ENCODE peak calls at places on chromosomes 6 and 20, in five cellular contexts. One of them, this sample, is unnamed.

GRCh38 chr6:129733290-129733689 is 23.3 kb upstream of the ARHGAP18 start:
- DNase-seq in neural crest cell: no peak
- DNase-seq in heart right ventricle: no peak
- DNase-seq in heart left ventricle: no peak
- DNase-seq in fibroblast of the aortic adventitia: no peak
- DNase-seq in this sample: no peak

GRCh38 chr6:30644769-30645168 is 2.2 kb upstream of the C6orf136 start:
- DNase-seq in fibroblast of the aortic adventitia: no peak
- DNase-seq in neural crest cell: no peak
- DNase-seq in heart left ventricle: no peak
- DNase-seq in heart right ventricle: no peak
- DNase-seq in this sample: no peak

GRCh38 chr6:89508755-89509563 is 76.0 kb downstream of the ANKRD6 start:
- DNase-seq in heart right ventricle: no peak
- DNase-seq in fibroblast of the aortic adventitia: peak
- DNase-seq in heart left ventricle: no peak
- DNase-seq in neural crest cell: no peak
- DNase-seq in this sample: no peak

GRCh38 chr6:71279740-71280139 is 8.9 kb upstream of the OGFRL1 start:
- DNase-seq in heart left ventricle: no peak
- DNase-seq in heart right ventricle: no peak
- DNase-seq in fibroblast of the aortic adventitia: no peak
- DNase-seq in neural crest cell: no peak
- DNase-seq in this sample: no peak

GRCh38 chr6:2793491-2794151 is 28.4 kb downstream of the WRNIP1 start:
- DNase-seq in heart left ventricle: no peak
- DNase-seq in fibroblast of the aortic adventitia: no peak
- DNase-seq in heart right ventricle: no peak
- DNase-seq in neural crest cell: no peak
- DNase-seq in this sample: peak

GRCh38 chr6:119283214-119283613 is 66.3 kb downstream of the MAN1A1 start:
- DNase-seq in heart left ventricle: no peak
- DNase-seq in heart right ventricle: no peak
- DNase-seq in fibroblast of the aortic adventitia: no peak
- DNase-seq in neural crest cell: no peak
- DNase-seq in this sample: peak

GRCh38 chr6:30127238-30128093 is 8.5 kb upstream of the TRIM40 start:
- DNase-seq in fibroblast of the aortic adventitia: no peak
- DNase-seq in heart left ventricle: no peak
- DNase-seq in heart right ventricle: no peak
- DNase-seq in neural crest cell: no peak
- DNase-seq in this sample: no peak

GRCh38 chr20:37309941-37310590 is 20.6 kb downstream of the MANBAL start:
- DNase-seq in neural crest cell: no peak
- DNase-seq in fibroblast of the aortic adventitia: no peak
- DNase-seq in heart right ventricle: no peak
- DNase-seq in heart left ventricle: no peak
- DNase-seq in this sample: no peak

GRCh38 chr6:1553562-1554088 is 56.1 kb upstream of the FOXC1 start:
- DNase-seq in heart left ventricle: no peak
- DNase-seq in heart right ventricle: no peak
- DNase-seq in neural crest cell: no peak
- DNase-seq in fibroblast of the aortic adventitia: no peak
- DNase-seq in this sample: no peak

GRCh38 chr6:112683926-112684325 is 336.8 kb downstream of the RFPL4B start:
- DNase-seq in fibroblast of the aortic adventitia: peak
- DNase-seq in neural crest cell: no peak
- DNase-seq in heart right ventricle: no peak
- DNase-seq in heart left ventricle: no peak
- DNase-seq in this sample: peak

GRCh38 chr6:56911847-56912246 is 43.1 kb upstream of the BEND6 start:
- DNase-seq in fibroblast of the aortic adventitia: peak
- DNase-seq in neural crest cell: no peak
- DNase-seq in heart left ventricle: no peak
- DNase-seq in heart right ventricle: no peak
- DNase-seq in this sample: peak

GRCh38 chr6:150492507-150492906 is 107.2 kb upstream of the PLEKHG1 start:
- DNase-seq in heart right ventricle: no peak
- DNase-seq in heart left ventricle: no peak
- DNase-seq in fibroblast of the aortic adventitia: no peak
- DNase-seq in neural crest cell: no peak
- DNase-seq in this sample: no peak

GRCh38 chr6:27650620-27651370 is 177.9 kb upstream of the ZNF184 start:
- DNase-seq in heart right ventricle: no peak
- DNase-seq in heart left ventricle: no peak
- DNase-seq in neural crest cell: peak
- DNase-seq in fibroblast of the aortic adventitia: peak
- DNase-seq in this sample: peak

GRCh38 chr20:14441201-14441600 is 103.8 kb upstream of the FLRT3 start:
- DNase-seq in heart right ventricle: no peak
- DNase-seq in neural crest cell: no peak
- DNase-seq in heart left ventricle: no peak
- DNase-seq in fibroblast of the aortic adventitia: peak
- DNase-seq in this sample: peak

GRCh38 chr20:54648421-54649142 is 173.2 kb downstream of the DOK5 start:
- DNase-seq in neural crest cell: no peak
- DNase-seq in heart left ventricle: no peak
- DNase-seq in fibroblast of the aortic adventitia: no peak
- DNase-seq in heart right ventricle: no peak
- DNase-seq in this sample: no peak

GRCh38 chr6:132136976-132137375 is 185.8 kb upstream of the CCN2 start:
- DNase-seq in fibroblast of the aortic adventitia: peak
- DNase-seq in neural crest cell: no peak
- DNase-seq in heart left ventricle: no peak
- DNase-seq in heart right ventricle: no peak
- DNase-seq in this sample: peak

GRCh38 chr6:126804255-126805064 is 314.0 kb upstream of the RSPO3 start:
- DNase-seq in heart left ventricle: peak
- DNase-seq in fibroblast of the aortic adventitia: peak
- DNase-seq in neural crest cell: peak
- DNase-seq in heart right ventricle: no peak
- DNase-seq in this sample: peak

GRCh38 chr20:46000571-46001145 is 8.1 kb upstream of the MMP9 start:
- DNase-seq in heart right ventricle: no peak
- DNase-seq in heart left ventricle: no peak
- DNase-seq in fibroblast of the aortic adventitia: no peak
- DNase-seq in neural crest cell: no peak
- DNase-seq in this sample: no peak

GRCh38 chr6:149680490-149680889 is 32.0 kb upstream of the KATNA1 start:
- DNase-seq in heart right ventricle: no peak
- DNase-seq in heart left ventricle: no peak
- DNase-seq in neural crest cell: no peak
- DNase-seq in fibroblast of the aortic adventitia: no peak
- DNase-seq in this sample: no peak

GRCh38 chr6:111673871-111674270 is 68.2 kb upstream of the TRAF3IP2 start:
- DNase-seq in neural crest cell: no peak
- DNase-seq in heart left ventricle: no peak
- DNase-seq in heart right ventricle: no peak
- DNase-seq in fibroblast of the aortic adventitia: no peak
- DNase-seq in this sample: no peak

GRCh38 chr6:34206726-34207125 is 29.9 kb upstream of the HMGA1 start:
- DNase-seq in heart right ventricle: no peak
- DNase-seq in heart left ventricle: no peak
- DNase-seq in neural crest cell: no peak
- DNase-seq in fibroblast of the aortic adventitia: no peak
- DNase-seq in this sample: no peak

GRCh38 chr6:70219943-70220613 is 82.8 kb downstream of the COL9A1 start:
- DNase-seq in heart right ventricle: no peak
- DNase-seq in fibroblast of the aortic adventitia: no peak
- DNase-seq in heart left ventricle: no peak
- DNase-seq in neural crest cell: no peak
- DNase-seq in this sample: no peak

GRCh38 chr20:3590164-3590563 is 73.0 kb downstream of the GFRA4 start:
- DNase-seq in heart right ventricle: no peak
- DNase-seq in heart left ventricle: no peak
- DNase-seq in neural crest cell: no peak
- DNase-seq in fibroblast of the aortic adventitia: no peak
- DNase-seq in this sample: no peak

GRCh38 chr6:32666420-32667300 is at the start of gene HLA-DQB1:
- DNase-seq in neural crest cell: peak
- DNase-seq in fibroblast of the aortic adventitia: no peak
- DNase-seq in heart left ventricle: no peak
- DNase-seq in heart right ventricle: no peak
- DNase-seq in this sample: peak

GRCh38 chr6:32845381-32845884 is 1.6 kb upstream of the PSMB8 start:
- DNase-seq in neural crest cell: no peak
- DNase-seq in fibroblast of the aortic adventitia: no peak
- DNase-seq in heart left ventricle: peak
- DNase-seq in heart right ventricle: no peak
- DNase-seq in this sample: no peak

GRCh38 chr20:41308290-41308691 is 9.2 kb downstream of the ZHX3 start:
- DNase-seq in fibroblast of the aortic adventitia: peak
- DNase-seq in heart left ventricle: no peak
- DNase-seq in heart right ventricle: no peak
- DNase-seq in neural crest cell: no peak
- DNase-seq in this sample: peak

GRCh38 chr6:169845426-169846285 is 94.2 kb downstream of the ERMARD start:
- DNase-seq in heart right ventricle: no peak
- DNase-seq in heart left ventricle: peak
- DNase-seq in neural crest cell: no peak
- DNase-seq in fibroblast of the aortic adventitia: no peak
- DNase-seq in this sample: no peak

GRCh38 chr6:169848946-169849345 is 97.5 kb downstream of the ERMARD start:
- DNase-seq in neural crest cell: no peak
- DNase-seq in fibroblast of the aortic adventitia: no peak
- DNase-seq in heart left ventricle: no peak
- DNase-seq in heart right ventricle: no peak
- DNase-seq in this sample: no peak

GRCh38 chr6:169847773-169848380 is 96.5 kb downstream of the ERMARD start:
- DNase-seq in heart right ventricle: no peak
- DNase-seq in fibroblast of the aortic adventitia: no peak
- DNase-seq in heart left ventricle: peak
- DNase-seq in neural crest cell: no peak
- DNase-seq in this sample: no peak

GRCh38 chr6:169846286-169847056 is 95.0 kb downstream of the ERMARD start:
- DNase-seq in heart left ventricle: peak
- DNase-seq in heart right ventricle: no peak
- DNase-seq in neural crest cell: no peak
- DNase-seq in fibroblast of the aortic adventitia: no peak
- DNase-seq in this sample: no peak

GRCh38 chr6:169847141-169847674 is 95.8 kb downstream of the ERMARD start:
- DNase-seq in fibroblast of the aortic adventitia: no peak
- DNase-seq in heart left ventricle: peak
- DNase-seq in neural crest cell: no peak
- DNase-seq in heart right ventricle: no peak
- DNase-seq in this sample: no peak
- TF ChIP-seq CTCF in fibroblast of the aortic adventitia: no peak
- TF ChIP-seq CTCF in heart left ventricle: no peak
- TF ChIP-seq CTCF in neural crest cell: no peak
- TF ChIP-seq CTCF in heart right ventricle: no peak
- TF ChIP-seq CTCF in this sample: no peak

DNA sequence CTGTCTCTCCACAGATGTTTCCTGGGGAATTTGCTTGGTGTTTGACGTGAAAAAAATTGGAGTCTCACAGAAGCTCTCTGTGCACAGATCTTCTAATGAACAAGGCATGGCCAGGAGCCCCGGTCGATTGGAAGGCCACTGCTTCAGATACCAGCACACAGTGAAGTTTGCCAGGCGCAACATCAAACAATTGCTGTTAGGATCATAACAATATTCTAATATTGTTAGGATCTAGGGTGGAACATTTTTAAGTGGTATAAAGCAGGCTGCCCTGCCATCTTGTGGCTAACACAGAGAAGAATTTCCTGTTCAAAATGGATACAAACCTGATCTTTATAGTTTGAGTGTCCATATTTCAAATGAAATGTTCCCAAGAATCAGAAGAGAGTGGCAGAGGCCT is 64.1 kb downstream of the C6orf118 start:
- DNase-seq in neural crest cell: no peak
- DNase-seq in fibroblast of the aortic adventitia: peak
- DNase-seq in heart left ventricle: no peak
- DNase-seq in heart right ventricle: no peak
- DNase-seq in this sample: peak
- TF ChIP-seq CTCF in neural crest cell: peak
- TF ChIP-seq CTCF in fibroblast of the aortic adventitia: peak
- TF ChIP-seq CTCF in heart left ventricle: peak
- TF ChIP-seq CTCF in heart right ventricle: no peak
- TF ChIP-seq CTCF in this sample: peak

GRCh38 chr6:143194095-143194589 is 133.5 kb downstream of the AIG1 start:
- DNase-seq in heart left ventricle: no peak
- DNase-seq in neural crest cell: no peak
- DNase-seq in fibroblast of the aortic adventitia: no peak
- DNase-seq in heart right ventricle: no peak
- DNase-seq in this sample: no peak
- TF ChIP-seq CTCF in heart left ventricle: no peak
- TF ChIP-seq CTCF in neural crest cell: no peak
- TF ChIP-seq CTCF in fibroblast of the aortic adventitia: no peak
- TF ChIP-seq CTCF in heart right ventricle: no peak
- TF ChIP-seq CTCF in this sample: no peak

DNA sequence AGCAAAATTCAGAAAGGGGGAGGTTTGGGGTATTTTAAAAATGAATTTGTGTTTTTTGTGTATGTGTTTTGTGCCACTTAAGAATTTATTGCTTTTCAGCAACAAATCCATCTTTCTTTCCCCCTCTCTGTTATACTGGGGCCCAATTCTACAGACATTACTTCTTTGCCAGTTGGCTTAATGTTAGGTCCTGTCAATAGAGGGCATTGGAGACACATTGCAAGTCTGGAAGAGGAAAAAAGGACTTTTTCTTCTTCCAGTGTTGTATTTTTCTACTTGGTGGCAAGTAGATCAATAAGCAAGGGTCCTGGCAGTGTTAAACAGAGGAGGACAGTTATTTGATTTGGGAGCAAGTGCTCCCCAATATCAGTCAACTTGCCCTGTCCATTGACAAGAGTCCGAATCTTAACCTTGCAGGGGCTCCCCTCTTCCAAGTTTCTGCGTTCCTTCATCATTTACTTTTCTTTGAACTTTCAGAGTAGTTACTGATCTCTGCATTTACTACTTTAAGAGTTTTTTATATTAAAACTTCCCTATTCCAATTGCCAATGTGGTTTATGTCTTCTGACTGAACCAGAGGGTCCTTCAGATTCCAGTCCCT is 23.4 kb downstream of the SCML4 start:
- DNase-seq in fibroblast of the aortic adventitia: peak
- DNase-seq in neural crest cell: no peak
- DNase-seq in heart left ventricle: no peak
- DNase-seq in heart right ventricle: no peak
- DNase-seq in this sample: peak
- TF ChIP-seq CTCF in fibroblast of the aortic adventitia: peak
- TF ChIP-seq CTCF in neural crest cell: no peak
- TF ChIP-seq CTCF in heart left ventricle: no peak
- TF ChIP-seq CTCF in heart right ventricle: no peak
- TF ChIP-seq CTCF in this sample: peak

GRCh38 chr20:2264118-2264517 is 31.7 kb upstream of the TGM3 start:
- DNase-seq in fibroblast of the aortic adventitia: no peak
- DNase-seq in heart right ventricle: no peak
- DNase-seq in neural crest cell: no peak
- DNase-seq in heart left ventricle: no peak
- DNase-seq in this sample: no peak

GRCh38 chr20:2261105-2261504 is 34.7 kb upstream of the TGM3 start:
- DNase-seq in neural crest cell: no peak
- DNase-seq in heart left ventricle: no peak
- DNase-seq in fibroblast of the aortic adventitia: peak
- DNase-seq in heart right ventricle: no peak
- DNase-seq in this sample: no peak

GRCh38 chr20:2256132-2256531 is 39.7 kb upstream of the TGM3 start:
- DNase-seq in neural crest cell: no peak
- DNase-seq in heart left ventricle: no peak
- DNase-seq in fibroblast of the aortic adventitia: no peak
- DNase-seq in heart right ventricle: no peak
- DNase-seq in this sample: no peak

GRCh38 chr20:2260250-2260649 is 35.6 kb upstream of the TGM3 start:
- DNase-seq in heart left ventricle: no peak
- DNase-seq in fibroblast of the aortic adventitia: no peak
- DNase-seq in neural crest cell: no peak
- DNase-seq in heart right ventricle: no peak
- DNase-seq in this sample: no peak

GRCh38 chr20:2259731-2260130 is 36.1 kb upstream of the TGM3 start:
- DNase-seq in heart left ventricle: no peak
- DNase-seq in fibroblast of the aortic adventitia: no peak
- DNase-seq in neural crest cell: no peak
- DNase-seq in heart right ventricle: no peak
- DNase-seq in this sample: no peak
- TF ChIP-seq CTCF in heart left ventricle: no peak
- TF ChIP-seq CTCF in fibroblast of the aortic adventitia: no peak
- TF ChIP-seq CTCF in neural crest cell: no peak
- TF ChIP-seq CTCF in heart right ventricle: no peak
- TF ChIP-seq CTCF in this sample: no peak